ENCODE peak calls at places on chromosomes 11 and 22, in six cellular contexts. Y is brain microvascular endothelial cell; Q is CD8-positive, alpha-beta memory T cell; J is stimulated activated CD4-positive, alpha-beta T cell treated with anti-CD3 and anti-CD28 coated beads, Interleukin-15, amount 100 ng/mL, for 1 hour; A is HT1080; I is pons. U is an unnamed sample.

GRCh38 chr11:47659273-47659672 is 16.9 kb upstream of the MTCH2 start:
- DNase-seq in A (no peak), J (no peak), I (no peak), Y (no peak), Q (no peak), U (no peak)

GRCh38 chr22:32880906-32881596 is 79.5 kb downstream of the TIMP3 start:
- DNase-seq in Q (no peak), Y (peak), J (no peak), A (no peak), I (no peak), U (peak)

GRCh38 chr11:3808846-3809623 is 675 bp downstream of the PGAP2 start:
- DNase-seq in Y (no peak), A (peak), Q (no peak), J (no peak), I (no peak), U (peak)

GRCh38 chr11:128568166-128568778 is 19.1 kb downstream of the ETS1 start:
- DNase-seq in I (no peak), Q (no peak), A (no peak), Y (no peak), J (no peak), U (no peak)

GRCh38 chr22:25749420-25750169 is 7.6 kb downstream of the MYO18B start:
- DNase-seq in Y (no peak), J (no peak), Q (no peak), I (no peak), A (no peak), U (no peak)

GRCh38 chr22:26786398-26786797 is 129.0 kb downstream of the MIAT start:
- DNase-seq in Y (no peak), A (no peak), Q (no peak), J (no peak), I (no peak), U (no peak)

GRCh38 chr11:60970369-60970774 is 1.1 kb upstream of the CD6 start:
- DNase-seq in A (peak), J (peak), Q (peak), Y (peak), I (no peak), U (peak)

GRCh38 chr11:85941380-85941973 is 86.3 kb downstream of the CCDC83 start:
- DNase-seq in Y (peak), Q (no peak), I (peak), A (peak), J (no peak), U (peak)

GRCh38 chr11:114122668-114123067 is 63.2 kb downstream of the ZBTB16 start:
- DNase-seq in A (no peak), I (no peak), Y (no peak), Q (no peak), J (no peak), U (no peak)

GRCh38 chr11:102306817-102307814 is 10.2 kb upstream of the BIRC3 start:
- DNase-seq in J (no peak), Q (no peak), Y (no peak), I (no peak), A (no peak), U (peak)

GRCh38 chr11:2841411-2842190 is 44.0 kb downstream of the CDKN1C start:
- DNase-seq in I (no peak), J (no peak), Y (no peak), A (no peak), Q (no peak), U (no peak)

GRCh38 chr11:117273550-117274289 is 17.4 kb upstream of the BACE1-AS start:
- DNase-seq in Q (no peak), Y (peak), I (no peak), J (no peak), A (peak), U (peak)

GRCh38 chr11:118605116-118605867 is 2.1 kb upstream of the PHLDB1 start:
- DNase-seq in J (no peak), Q (no peak), I (peak), A (no peak), Y (peak), U (no peak)

GRCh38 chr11:23336961-23337360 is 476.7 kb upstream of the CCDC179 start:
- DNase-seq in I (no peak), Y (peak), Q (no peak), J (no peak), A (peak), U (no peak)

GRCh38 chr22:46678785-46679700 is 58.9 kb downstream of the GRAMD4 start:
- DNase-seq in I (no peak), J (no peak), A (no peak), Q (no peak), Y (no peak), U (no peak)

GRCh38 chr11:73233704-73234402 is 15.8 kb downstream of the P2RY2 start:
- DNase-seq in Y (no peak), I (no peak), J (no peak), Q (no peak), A (no peak), U (no peak)

GRCh38 chr11:3058753-3059664 is 1.8 kb upstream of the CARS1 start:
- DNase-seq in Q (no peak), I (no peak), J (no peak), Y (peak), A (peak), U (peak)

GRCh38 chr22:29480512-29481264 is 670 bp downstream of the NEFH start:
- DNase-seq in Q (peak), I (no peak), A (no peak), J (no peak), Y (no peak), U (no peak)

GRCh38 chr22:36323182-36323854 is 64.4 kb downstream of the MYH9 start:
- DNase-seq in Q (no peak), I (peak), A (no peak), J (no peak), Y (peak), U (no peak)

GRCh38 chr11:132777067-132777975 is 755.0 kb downstream of the OPCML start:
- DNase-seq in I (no peak), Y (no peak), A (no peak), Q (no peak), J (no peak), U (no peak)

GRCh38 chr11:123308077-123308476 is 113.0 kb upstream of the CLMP start:
- DNase-seq in Q (no peak), J (no peak), I (no peak), A (peak), Y (no peak), U (no peak)

GRCh38 chr11:104897891-104898684 is at the start of gene CASP12:
- DNase-seq in A (no peak), Q (no peak), I (peak), Y (peak), J (no peak), U (no peak)